ENCODE peak calls at places on chromosomes 16 and 17, in five cellular contexts. G is HepG2, H is H1, Y is GM12878, N is K562. D is an unnamed sample.

GRCh38 chr17:46063239-46063638 is 64.2 kb downstream of the STH start:
- DNase-seq in G (no peak), Y (no peak), N (no peak), H (no peak), D (peak)

GRCh38 chr16:28504707-28505404 is 1.8 kb downstream of the IL27 start:
- DNase-seq in N (no peak), Y (no peak), G (no peak), H (no peak), D (no peak)

GRCh38 chr17:20267459-20267842 is 199.9 kb downstream of the LGALS9B start:
- DNase-seq in Y (peak), G (no peak), H (no peak), N (no peak), D (no peak)

GRCh38 chr17:7951143-7951792 is 19.3 kb downstream of the CNTROB start:
- DNase-seq in H (no peak), N (no peak), G (no peak), Y (peak), D (no peak)

GRCh38 chr17:52419256-52419655 is 260.7 kb upstream of the CA10 start:
- DNase-seq in H (no peak), G (peak), Y (no peak), N (no peak), D (no peak)

GRCh38 chr17:19237389-19238166 is 412 bp downstream of the EPN2 start:
- DNase-seq in G (no peak), Y (no peak), N (peak), H (peak), D (peak)

GRCh38 chr16:67967956-67968439 is 439 bp downstream of the SLC12A4 start:
- DNase-seq in Y (no peak), N (peak), H (peak), G (no peak), D (no peak)

GRCh38 chr17:8153957-8154607 is 1.9 kb upstream of the PER1 start:
- DNase-seq in H (peak), N (peak), Y (no peak), G (peak), D (peak)

GRCh38 chr16:83305092-83305491 is 502.7 kb upstream of the HSBP1 start:
- DNase-seq in H (no peak), Y (no peak), N (no peak), G (no peak), D (no peak)

GRCh38 chr16:86531641-86532525 is 21.6 kb downstream of the FOXF1 start:
- DNase-seq in H (no peak), Y (no peak), N (no peak), G (no peak), D (no peak)

GRCh38 chr16:69171325-69172095 is 15.5 kb upstream of the SNTB2 start:
- DNase-seq in H (no peak), Y (no peak), N (no peak), G (no peak), D (no peak)

GRCh38 chr17:17400070-17400469 is 76.7 kb upstream of the MED9 start:
- DNase-seq in Y (no peak), H (no peak), N (no peak), G (no peak), D (no peak)

GRCh38 chr17:13575922-13576419 is 25.8 kb downstream of the HS3ST3A1 start:
- DNase-seq in H (peak), G (no peak), N (no peak), Y (no peak), D (no peak)

GRCh38 chr16:81524382-81524781 is 79.8 kb downstream of the CMIP start:
- DNase-seq in Y (no peak), H (no peak), G (no peak), N (no peak), D (no peak)

GRCh38 chr17:1577657-1578428 is 15.3 kb upstream of the PITPNA start:
- DNase-seq in H (no peak), N (no peak), G (no peak), Y (no peak), D (no peak)

GRCh38 chr17:47935961-47936360 is 5.4 kb upstream of the PNPO start:
- DNase-seq in Y (no peak), G (no peak), N (peak), H (no peak), D (peak)

GRCh38 chr16:787978-788398 is at the start of gene RPUSD1:
- DNase-seq in Y (no peak), H (peak), N (no peak), G (no peak), D (no peak)

GRCh38 chr17:50916026-50916707 is 50.0 kb upstream of the TOB1 start:
- DNase-seq in Y (no peak), N (peak), H (no peak), G (no peak), D (no peak)

GRCh38 chr16:30901201-30902069 is 5.0 kb downstream of the CTF1 start:
- DNase-seq in Y (no peak), N (no peak), H (no peak), G (peak), D (no peak)

GRCh38 chr17:76710863-76711611 is at the start of gene MXRA7:
- DNase-seq in N (peak), Y (no peak), G (no peak), H (peak), D (peak)
- TF ChIP-seq CEBPB in N (no peak), Y (no peak), G (no peak), H (no peak), D (no peak)

DNA sequence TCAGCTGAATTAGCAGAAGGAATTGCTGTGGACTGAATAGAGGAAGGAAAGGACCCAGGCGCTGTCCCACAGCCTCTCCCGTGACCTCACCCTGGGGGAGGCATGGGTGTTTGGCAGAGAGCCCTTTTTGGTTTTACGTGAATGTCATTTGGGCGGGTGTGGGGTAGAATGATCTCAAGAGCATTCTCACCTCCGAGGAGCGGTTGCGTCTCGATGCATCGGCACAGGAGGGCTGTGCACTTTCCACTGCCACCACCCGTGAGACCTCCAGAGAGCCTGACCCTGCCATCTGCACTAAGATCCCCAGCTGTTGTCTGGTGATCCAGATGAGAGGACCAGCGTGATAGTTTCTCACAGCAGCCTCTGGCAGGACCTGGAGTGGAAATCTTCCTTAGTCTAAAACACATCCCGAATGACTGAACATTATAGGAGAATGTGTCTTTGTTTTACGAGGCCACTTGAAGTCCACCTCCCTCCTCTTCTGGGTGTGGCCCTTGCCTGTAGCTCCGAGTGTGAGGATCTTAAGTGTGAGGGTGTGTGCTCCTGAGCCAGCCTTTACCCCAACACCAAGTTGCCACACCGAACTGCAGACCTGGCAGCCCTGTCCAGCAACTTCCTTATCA is 29.3 kb downstream of the FOXK2 start:
- DNase-seq in G (no peak), Y (no peak), H (no peak), N (peak), D (no peak)
- TF ChIP-seq KDM1A in G (no peak), Y (no peak), H (no peak), N (no peak), D (no peak)

DNA sequence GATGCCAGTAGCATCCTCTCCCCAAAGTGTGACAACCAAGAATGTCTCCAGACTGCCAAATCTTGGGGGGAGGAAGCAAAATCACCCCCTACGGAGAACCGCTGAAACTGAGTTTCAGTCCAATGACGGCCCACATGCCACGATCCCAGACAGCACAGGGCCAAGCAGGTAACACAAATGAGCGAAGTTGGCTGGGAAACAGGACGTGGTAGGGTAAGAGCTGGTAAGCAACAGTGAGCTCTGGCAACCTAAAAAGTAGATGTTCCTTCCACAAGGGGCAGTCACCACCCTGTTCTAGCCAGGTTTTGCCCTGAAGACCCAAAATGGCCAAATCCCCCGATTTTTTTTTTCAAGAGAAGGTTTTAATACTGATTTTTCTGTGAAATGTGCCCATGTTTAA is 25.4 kb downstream of the ZFHX3 start:
- DNase-seq in N (no peak), Y (no peak), G (no peak), H (no peak), D (no peak)
- TF ChIP-seq CEBPB in N (no peak), Y (no peak), G (no peak), H (no peak), D (no peak)

GRCh38 chr16:85460983-85461813 is 151.9 kb upstream of the GSE1 start:
- DNase-seq in Y (no peak), H (no peak), N (peak), G (peak), D (peak)
- TF ChIP-seq KDM1A in Y (no peak), H (no peak), N (no peak), G (no peak), D (no peak)

GRCh38 chr17:29707212-29707571 is 84.5 kb upstream of the CORO6 start:
- DNase-seq in Y (no peak), G (no peak), H (no peak), N (no peak), D (no peak)
- TF ChIP-seq CEBPB in Y (no peak), G (no peak), H (no peak), N (no peak), D (no peak)

GRCh38 chr16:49592507-49593422 is 219.2 kb downstream of the C16orf78 start:
- DNase-seq in Y (no peak), G (peak), H (peak), N (peak), D (peak)
- TF ChIP-seq KDM1A in Y (no peak), G (no peak), H (peak), N (no peak), D (no peak)